ENCODE peak calls at places on chromosome 20, in five cellular contexts. One of them, this sample, is unnamed.

GRCh38 chr20:40160151-40160550 is 528.9 kb downstream of the MAFB start:
- DNase-seq in NB4: peak
- DNase-seq in HCT116: peak
- DNase-seq in heart right ventricle: peak
- DNase-seq in OCI-LY7: peak
- DNase-seq in this sample: peak

GRCh38 chr20:13008761-13009681 is at the start of gene SPTLC3:
- DNase-seq in NB4: peak
- DNase-seq in OCI-LY7: peak
- DNase-seq in heart right ventricle: peak
- DNase-seq in HCT116: no peak
- DNase-seq in this sample: peak

GRCh38 chr20:60009826-60010616 is 51.8 kb downstream of the CDH26 start:
- DNase-seq in HCT116: no peak
- DNase-seq in OCI-LY7: no peak
- DNase-seq in NB4: peak
- DNase-seq in heart right ventricle: no peak
- DNase-seq in this sample: no peak

GRCh38 chr20:41309817-41310216 is 7.7 kb downstream of the ZHX3 start:
- DNase-seq in NB4: peak
- DNase-seq in OCI-LY7: no peak
- DNase-seq in heart right ventricle: no peak
- DNase-seq in HCT116: no peak
- DNase-seq in this sample: peak

GRCh38 chr20:20594171-20594530 is 118.3 kb downstream of the RALGAPA2 start:
- DNase-seq in OCI-LY7: peak
- DNase-seq in heart right ventricle: no peak
- DNase-seq in HCT116: no peak
- DNase-seq in NB4: peak
- DNase-seq in this sample: no peak

GRCh38 chr20:51487525-51488279 is 54.8 kb downstream of the NFATC2 start:
- DNase-seq in NB4: no peak
- DNase-seq in heart right ventricle: no peak
- DNase-seq in OCI-LY7: no peak
- DNase-seq in HCT116: peak
- DNase-seq in this sample: peak

GRCh38 chr20:41608606-41609005 is 9.6 kb downstream of the CHD6 start:
- DNase-seq in NB4: no peak
- DNase-seq in OCI-LY7: no peak
- DNase-seq in HCT116: no peak
- DNase-seq in heart right ventricle: no peak
- DNase-seq in this sample: no peak

GRCh38 chr20:19688031-19688806 is 69.8 kb upstream of the RIN2 start:
- DNase-seq in OCI-LY7: no peak
- DNase-seq in HCT116: peak
- DNase-seq in heart right ventricle: peak
- DNase-seq in NB4: peak
- DNase-seq in this sample: peak

GRCh38 chr20:6711950-6712634 is 55.4 kb upstream of the BMP2 start:
- DNase-seq in OCI-LY7: no peak
- DNase-seq in heart right ventricle: no peak
- DNase-seq in NB4: no peak
- DNase-seq in HCT116: no peak
- DNase-seq in this sample: no peak

GRCh38 chr20:48012401-48012974 is 227.2 kb upstream of the SULF2 start:
- DNase-seq in NB4: peak
- DNase-seq in heart right ventricle: no peak
- DNase-seq in HCT116: no peak
- DNase-seq in OCI-LY7: peak
- DNase-seq in this sample: peak

GRCh38 chr20:54103067-54103761 is 32.8 kb upstream of the BCAS1 start:
- DNase-seq in heart right ventricle: peak
- DNase-seq in OCI-LY7: peak
- DNase-seq in NB4: peak
- DNase-seq in HCT116: peak
- DNase-seq in this sample: peak

GRCh38 chr20:58840816-58841538 is 9.7 kb downstream of the GNAS-AS1 start:
- DNase-seq in OCI-LY7: no peak
- DNase-seq in heart right ventricle: no peak
- DNase-seq in NB4: no peak
- DNase-seq in HCT116: no peak
- DNase-seq in this sample: no peak

GRCh38 chr20:6665621-6666345 is 101.7 kb upstream of the BMP2 start:
- DNase-seq in OCI-LY7: no peak
- DNase-seq in HCT116: no peak
- DNase-seq in NB4: no peak
- DNase-seq in heart right ventricle: no peak
- DNase-seq in this sample: no peak

GRCh38 chr20:3749689-3750639 is 17.5 kb downstream of the HSPA12B start:
- DNase-seq in heart right ventricle: no peak
- DNase-seq in HCT116: no peak
- DNase-seq in OCI-LY7: no peak
- DNase-seq in NB4: peak
- DNase-seq in this sample: no peak

GRCh38 chr20:19260412-19261090 is 48.1 kb downstream of the SLC24A3 start:
- DNase-seq in NB4: peak
- DNase-seq in HCT116: no peak
- DNase-seq in OCI-LY7: no peak
- DNase-seq in heart right ventricle: no peak
- DNase-seq in this sample: no peak

GRCh38 chr20:9119776-9120175 is 50.9 kb downstream of the PLCB4 start:
- DNase-seq in HCT116: no peak
- DNase-seq in OCI-LY7: no peak
- DNase-seq in heart right ventricle: peak
- DNase-seq in NB4: no peak
- DNase-seq in this sample: peak

GRCh38 chr20:41617059-41617921 is 887 bp downstream of the CHD6 start:
- DNase-seq in heart right ventricle: peak
- DNase-seq in OCI-LY7: peak
- DNase-seq in HCT116: no peak
- DNase-seq in NB4: peak
- DNase-seq in this sample: peak

GRCh38 chr20:58552366-58552934 is 37.3 kb upstream of the APCDD1L start:
- DNase-seq in HCT116: no peak
- DNase-seq in OCI-LY7: no peak
- DNase-seq in NB4: no peak
- DNase-seq in heart right ventricle: no peak
- DNase-seq in this sample: no peak

GRCh38 chr20:49982346-49983122 is at the start of gene SNAI1:
- DNase-seq in HCT116: peak
- DNase-seq in NB4: peak
- DNase-seq in OCI-LY7: peak
- DNase-seq in heart right ventricle: peak
- DNase-seq in this sample: peak

GRCh38 chr20:56411759-56412472 is at the start of gene CASS4:
- DNase-seq in OCI-LY7: no peak
- DNase-seq in HCT116: no peak
- DNase-seq in NB4: peak
- DNase-seq in heart right ventricle: peak
- DNase-seq in this sample: no peak

GRCh38 chr20:1171461-1172093 is 13.2 kb downstream of the TMEM74B start:
- DNase-seq in heart right ventricle: no peak
- DNase-seq in NB4: peak
- DNase-seq in OCI-LY7: peak
- DNase-seq in HCT116: no peak
- DNase-seq in this sample: no peak

GRCh38 chr20:23637282-23638221 is at the start of gene CST3:
- DNase-seq in heart right ventricle: peak
- DNase-seq in NB4: peak
- DNase-seq in OCI-LY7: no peak
- DNase-seq in HCT116: peak
- DNase-seq in this sample: peak

GRCh38 chr20:56245761-56246160 is 2.8 kb upstream of the MC3R start:
- DNase-seq in HCT116: no peak
- DNase-seq in heart right ventricle: no peak
- DNase-seq in OCI-LY7: no peak
- DNase-seq in NB4: peak
- DNase-seq in this sample: no peak

GRCh38 chr20:50285376-50286173 is 94.9 kb downstream of the CEBPB start:
- DNase-seq in OCI-LY7: peak
- DNase-seq in heart right ventricle: no peak
- DNase-seq in HCT116: no peak
- DNase-seq in NB4: no peak
- DNase-seq in this sample: no peak

DNA sequence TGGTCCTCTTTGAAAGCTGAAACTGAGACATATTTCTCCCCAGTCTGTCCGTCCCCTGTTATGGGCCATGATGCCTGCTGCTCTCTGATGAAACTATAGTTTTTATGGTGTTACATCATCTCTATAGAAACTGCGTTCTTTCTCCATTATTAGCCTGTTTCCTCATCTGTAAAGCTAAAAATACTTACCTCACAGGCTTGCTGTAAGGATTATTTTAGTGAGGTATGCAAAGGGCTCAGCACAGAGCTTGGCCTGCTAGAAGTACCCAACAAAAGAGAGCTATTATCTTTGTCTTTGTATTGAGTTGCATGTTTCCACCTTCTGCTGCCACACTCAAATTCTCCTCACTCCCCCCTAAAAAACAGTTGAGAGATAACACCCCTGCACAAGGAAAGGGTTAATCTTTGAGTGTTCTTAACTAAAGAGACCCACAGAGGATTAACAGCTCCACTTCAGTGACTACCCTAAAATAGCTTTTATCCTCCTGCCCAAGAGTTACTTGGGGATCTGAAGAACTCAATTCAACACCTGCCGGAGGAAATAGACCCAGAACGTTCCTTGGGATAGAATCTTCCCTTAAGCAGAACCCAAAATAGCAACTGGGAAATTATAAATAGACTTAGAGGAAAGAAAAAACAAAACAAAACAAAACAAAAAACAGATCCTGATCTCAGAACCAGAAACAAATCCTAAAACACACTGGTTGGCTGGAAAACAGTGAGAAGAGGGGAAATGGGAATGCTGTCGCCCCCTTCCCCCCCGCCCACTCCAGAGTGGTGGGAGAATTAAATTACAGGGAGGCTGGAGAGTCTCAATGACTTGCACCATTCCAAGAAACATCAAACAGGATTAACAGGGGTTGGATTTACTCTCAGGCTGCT is 1.8 kb downstream of the PLAGL2 start:
- DNase-seq in NB4: peak
- DNase-seq in heart right ventricle: no peak
- DNase-seq in OCI-LY7: peak
- DNase-seq in HCT116: no peak
- DNase-seq in this sample: no peak
- H3K4me3 ChIP-seq in NB4: peak
- H3K4me3 ChIP-seq in heart right ventricle: peak
- H3K4me3 ChIP-seq in OCI-LY7: peak
- H3K4me3 ChIP-seq in HCT116: peak
- H3K4me3 ChIP-seq in this sample: peak

DNA sequence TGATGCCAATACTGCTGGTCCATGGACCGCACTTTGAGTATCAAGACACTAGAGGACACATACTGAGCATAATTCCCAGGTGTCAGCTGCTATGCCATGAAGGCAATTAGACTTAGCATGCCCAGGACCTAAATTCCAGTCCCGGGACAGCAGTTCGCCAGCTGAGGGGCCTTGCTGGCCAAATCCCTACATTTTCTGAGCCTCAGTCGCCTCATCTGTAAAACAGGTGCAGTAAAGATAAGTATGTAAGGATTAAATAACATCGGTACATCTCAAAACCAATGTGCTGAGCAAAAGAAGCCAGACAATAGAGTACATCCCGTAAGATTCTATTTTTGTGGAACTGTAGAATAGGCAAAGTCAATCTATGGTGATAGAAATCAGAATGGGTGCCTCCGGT is 1.0 kb downstream of the BFSP1 start:
- DNase-seq in HCT116: no peak
- DNase-seq in heart right ventricle: no peak
- DNase-seq in OCI-LY7: no peak
- DNase-seq in NB4: no peak
- DNase-seq in this sample: no peak
- H3K4me3 ChIP-seq in HCT116: no peak
- H3K4me3 ChIP-seq in heart right ventricle: no peak
- H3K4me3 ChIP-seq in OCI-LY7: no peak
- H3K4me3 ChIP-seq in NB4: no peak
- H3K4me3 ChIP-seq in this sample: no peak

GRCh38 chr20:32510120-32510600 is 75.0 kb downstream of the NOL4L start:
- DNase-seq in HCT116: no peak
- DNase-seq in NB4: no peak
- DNase-seq in heart right ventricle: no peak
- DNase-seq in OCI-LY7: no peak
- DNase-seq in this sample: no peak
- H3K4me3 ChIP-seq in HCT116: no peak
- H3K4me3 ChIP-seq in NB4: no peak
- H3K4me3 ChIP-seq in heart right ventricle: no peak
- H3K4me3 ChIP-seq in OCI-LY7: no peak
- H3K4me3 ChIP-seq in this sample: no peak

DNA sequence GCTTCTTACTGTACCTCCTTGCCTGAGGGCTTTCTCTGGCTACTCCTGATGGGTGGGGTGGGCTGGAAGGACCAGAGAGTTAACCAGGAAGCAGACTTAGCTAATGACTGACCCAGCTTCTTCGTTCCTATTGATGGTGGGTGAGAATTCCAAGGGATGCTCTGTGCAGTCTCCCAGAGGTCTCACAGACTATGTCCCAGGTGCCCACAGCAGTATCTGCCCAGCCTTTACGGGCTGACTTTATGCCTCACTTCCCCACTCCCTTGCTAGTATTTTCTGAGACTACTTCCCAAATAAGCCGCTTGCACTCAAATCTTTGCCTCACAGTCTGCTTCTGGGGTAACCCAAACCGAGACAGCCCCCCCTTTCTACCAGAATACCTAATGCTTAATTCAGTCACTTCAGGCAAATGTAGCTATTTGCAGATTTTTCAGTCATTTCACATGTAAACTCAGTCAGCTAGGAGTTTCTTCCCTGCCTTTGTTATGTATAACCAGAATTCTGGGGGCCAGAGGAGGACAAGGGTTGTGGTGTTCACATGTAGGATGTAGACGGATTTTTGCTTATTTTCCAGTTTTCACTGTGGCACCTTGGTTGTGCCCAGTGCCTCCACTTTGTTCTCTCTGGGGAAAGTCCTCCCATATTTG is 51.3 kb downstream of the PROKR2 start:
- DNase-seq in heart right ventricle: no peak
- DNase-seq in OCI-LY7: no peak
- DNase-seq in NB4: no peak
- DNase-seq in HCT116: no peak
- DNase-seq in this sample: no peak
- H3K4me3 ChIP-seq in heart right ventricle: no peak
- H3K4me3 ChIP-seq in OCI-LY7: no peak
- H3K4me3 ChIP-seq in NB4: no peak
- H3K4me3 ChIP-seq in HCT116: no peak
- H3K4me3 ChIP-seq in this sample: no peak

DNA sequence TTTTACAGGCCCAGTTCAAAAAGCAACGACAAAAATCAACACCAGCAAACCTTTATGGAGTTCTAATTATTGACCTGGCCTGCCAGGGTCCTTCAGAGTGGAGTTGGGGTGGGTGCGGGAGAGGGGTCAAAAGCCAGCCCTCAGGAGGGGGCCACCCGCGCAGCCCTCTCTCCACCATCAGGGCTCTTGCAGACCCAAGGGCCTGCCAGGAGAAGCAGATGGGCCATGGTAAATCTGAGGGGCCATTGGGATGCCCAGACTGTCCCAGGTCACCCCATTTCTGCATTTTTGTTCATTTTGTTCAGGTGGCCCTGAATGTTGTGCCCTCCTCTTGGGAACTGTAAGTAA is 88.4 kb downstream of the DHX35 start:
- DNase-seq in NB4: no peak
- DNase-seq in OCI-LY7: no peak
- DNase-seq in HCT116: no peak
- DNase-seq in heart right ventricle: no peak
- DNase-seq in this sample: no peak
- H3K4me3 ChIP-seq in NB4: peak
- H3K4me3 ChIP-seq in OCI-LY7: peak
- H3K4me3 ChIP-seq in HCT116: peak
- H3K4me3 ChIP-seq in heart right ventricle: peak
- H3K4me3 ChIP-seq in this sample: peak

GRCh38 chr20:44807684-44808056 is 2.7 kb downstream of the RIMS4 start:
- DNase-seq in HCT116: no peak
- DNase-seq in OCI-LY7: no peak
- DNase-seq in NB4: no peak
- DNase-seq in heart right ventricle: no peak
- DNase-seq in this sample: no peak
- H3K4me3 ChIP-seq in HCT116: no peak
- H3K4me3 ChIP-seq in OCI-LY7: no peak
- H3K4me3 ChIP-seq in NB4: no peak
- H3K4me3 ChIP-seq in heart right ventricle: no peak
- H3K4me3 ChIP-seq in this sample: no peak

This sample was measured in MG63.